ENCODE peak calls at places on chromosomes 11 and 22, in seven cellular contexts. M, I, A, K, G, X and Z are unnamed samples. For H3K9me3, the result is how much of the 10 kb centered on the place peaks cover.

GRCh38 chr11:66976048-66976467 is 954 bp downstream of the C11orf86 start:
- DNase-seq in X (peak), I (no peak), K (peak), G (peak), A (no peak), M (peak), Z (no peak)

GRCh38 chr11:9269492-9270030 is 4.4 kb upstream of the DENND5A start:
- DNase-seq in I (no peak), G (no peak), M (no peak), A (peak), X (no peak), K (no peak), Z (no peak)

GRCh38 chr11:65779919-65780769 is 632 bp downstream of the AP5B1 start:
- DNase-seq in I (peak), K (peak), X (peak), G (peak), A (peak), M (peak), Z (peak)

GRCh38 chr11:72703281-72704008 is 29.2 kb upstream of the PDE2A start:
- DNase-seq in M (no peak), I (no peak), G (no peak), A (peak), X (no peak), K (peak), Z (no peak)

GRCh38 chr11:68093565-68093964 is 27.6 kb downstream of the CHKA start:
- DNase-seq in X (no peak), A (no peak), M (no peak), G (no peak), I (no peak), K (no peak), Z (no peak)

GRCh38 chr11:69089258-69089657 is 40.5 kb downstream of the TPCN2 start:
- DNase-seq in G (no peak), X (no peak), M (no peak), A (peak), I (no peak), K (no peak), Z (peak)

GRCh38 chr22:47279337-47279736 is 516.9 kb downstream of the TBC1D22A start:
- DNase-seq in X (no peak), A (no peak), M (no peak), K (no peak), G (no peak), I (no peak), Z (no peak)

GRCh38 chr11:9090488-9091043 is 833 bp downstream of the SCUBE2 start:
- DNase-seq in M (no peak), I (no peak), A (no peak), G (no peak), X (no peak), K (peak), Z (no peak)

GRCh38 chr11:78041843-78042455 is 18.9 kb upstream of the KCTD14 start:
- DNase-seq in X (no peak), G (no peak), M (no peak), I (no peak), K (no peak), A (no peak), Z (no peak)

GRCh38 chr11:117657801-117658200 is 139.2 kb downstream of the DSCAML1 start:
- DNase-seq in G (no peak), A (no peak), I (no peak), K (peak), X (no peak), M (no peak), Z (no peak)

GRCh38 chr22:31630331-31631329 is 31.4 kb downstream of the PISD start:
- DNase-seq in M (peak), A (peak), X (peak), G (peak), I (peak), K (peak), Z (peak)

GRCh38 chr11:65574963-65575567 is 788 bp upstream of the EHBP1L1 start:
- DNase-seq in K (no peak), M (no peak), X (no peak), A (no peak), I (peak), G (peak), Z (no peak)

GRCh38 chr22:17647452-17647851 is 8.9 kb downstream of the BCL2L13 start:
- DNase-seq in X (no peak), G (no peak), K (no peak), I (no peak), A (no peak), M (no peak), Z (no peak)

GRCh38 chr22:29727248-29727551 is 7.4 kb downstream of the CABP7 start:
- DNase-seq in X (peak), G (peak), K (peak), I (peak), A (peak), M (peak), Z (no peak)

GRCh38 chr11:30392221-30392784 is 69.4 kb downstream of the ARL14EP start:
- DNase-seq in A (no peak), X (no peak), I (no peak), K (no peak), G (no peak), M (no peak), Z (peak)

GRCh38 chr11:78192911-78193341 is 4.2 kb downstream of the USP35 start:
- DNase-seq in A (no peak), I (no peak), K (no peak), G (no peak), M (no peak), X (no peak), Z (no peak)

GRCh38 chr11:69524291-69524882 is 42.9 kb downstream of the LINC01488 start:
- DNase-seq in X (no peak), I (no peak), M (no peak), K (no peak), G (no peak), A (peak), Z (peak)

GRCh38 chr11:76588455-76589325 is 81.9 kb downstream of the LRRC32 start:
- DNase-seq in I (peak), G (peak), A (peak), X (no peak), K (no peak), M (no peak), Z (peak)

GRCh38 chr11:118658372-118659313 is 20.8 kb downstream of the TREH start:
- DNase-seq in K (no peak), A (no peak), M (no peak), I (no peak), G (no peak), X (no peak), Z (no peak)

GRCh38 chr11:19777342-19778102 is 64.9 kb downstream of the NAV2 start:
- DNase-seq in M (no peak), X (no peak), K (peak), G (peak), I (no peak), A (peak), Z (peak)

GRCh38 chr22:33431300-33431699 is 373.1 kb upstream of the SYN3 start:
- DNase-seq in G (no peak), X (no peak), A (no peak), M (no peak), I (peak), K (no peak), Z (no peak)

GRCh38 chr11:111411456-111411855 is 32.4 kb upstream of the POU2AF1 start:
- DNase-seq in I (no peak), A (no peak), X (no peak), M (no peak), G (no peak), K (no peak), Z (no peak)

GRCh38 chr11:103529217-103529684 is 420.0 kb downstream of the DYNC2H1 start:
- DNase-seq in A (peak), G (peak), X (no peak), M (no peak), I (no peak), K (peak), Z (peak)

GRCh38 chr11:44324787-44325525 is 15.0 kb upstream of the ALX4 start:
- DNase-seq in M (no peak), X (no peak), K (no peak), A (no peak), G (no peak), I (no peak), Z (no peak)

GRCh38 chr11:37712246-37712645 is 1114.2 kb upstream of the RAG2 start:
- DNase-seq in M (no peak), I (peak), G (no peak), K (peak), X (no peak), A (peak), Z (no peak)

GRCh38 chr22:41285820-41286638 is at the start of gene RANGAP1:
- DNase-seq in K (peak), M (peak), A (peak), I (peak), X (peak), G (peak), Z (peak)

GRCh38 chr11:697028-697491 is 1.4 kb downstream of the TMEM80 start:
- DNase-seq in K (no peak), A (peak), X (no peak), G (peak), I (no peak), M (no peak), Z (peak)

GRCh38 chr11:109696191-109696897 is 274.4 kb downstream of the C11orf87 start:
- DNase-seq in X (no peak), K (no peak), A (peak), G (no peak), M (no peak), I (no peak), Z (peak)

GRCh38 chr11:105022998-105023397 is at the start of gene CASP5:
- DNase-seq in A (no peak), I (no peak), K (no peak), G (no peak), X (no peak), M (no peak), Z (no peak)

GRCh38 chr22:24731786-24732185 is 42.7 kb downstream of the PIWIL3 start:
- DNase-seq in X (no peak), M (no peak), A (no peak), I (no peak), K (no peak), G (no peak), Z (peak)

GRCh38 chr11:110049501-110050200 is 43.5 kb upstream of the ZC3H12C start:
- DNase-seq in I (no peak), A (no peak), G (no peak), K (no peak), X (no peak), M (no peak), Z (no peak)

GRCh38 chr11:74341926-74342325 is 30.5 kb upstream of the P4HA3 start:
- DNase-seq in A (no peak), K (no peak), M (no peak), X (no peak), G (no peak), I (no peak), Z (no peak)

GRCh38 chr11:95277868-95278267 is 46.9 kb upstream of the SESN3 start:
- DNase-seq in X (no peak), M (no peak), A (no peak), K (no peak), G (peak), I (no peak), Z (no peak)

GRCh38 chr11:117973446-117973922 is 12.7 kb upstream of the IL10RA start:
- DNase-seq in I (no peak), K (no peak), X (no peak), M (no peak), A (no peak), G (no peak), Z (no peak)

GRCh38 chr22:23424031-23424430 is 156.1 kb downstream of the IGLL1 start:
- DNase-seq in M (no peak), G (no peak), I (no peak), X (no peak), K (no peak), A (no peak), Z (no peak)

GRCh38 chr22:49053574-49053973 is 774.1 kb downstream of the BRD1 start:
- DNase-seq in M (no peak), X (no peak), I (no peak), A (no peak), G (no peak), K (no peak), Z (no peak)

GRCh38 chr22:49052560-49052959 is 775.1 kb downstream of the BRD1 start:
- DNase-seq in A (no peak), X (no peak), M (no peak), K (no peak), G (no peak), I (no peak), Z (no peak)

GRCh38 chr22:49052023-49052538 is 775.6 kb downstream of the BRD1 start:
- DNase-seq in K (no peak), A (no peak), I (no peak), M (no peak), G (no peak), X (no peak), Z (no peak)

GRCh38 chr22:49049691-49050090 is 778.0 kb downstream of the BRD1 start:
- DNase-seq in K (no peak), A (no peak), X (no peak), I (no peak), M (no peak), G (no peak), Z (no peak)

GRCh38 chr22:49051491-49052022 is 776.1 kb downstream of the BRD1 start:
- DNase-seq in M (no peak), X (no peak), G (no peak), K (no peak), A (no peak), I (no peak), Z (no peak)
- H3K9me3 ChIP-seq in M (under half), X (under half), G (under half), K (under half), A (under half), I (under half), Z (half or more)

DNA sequence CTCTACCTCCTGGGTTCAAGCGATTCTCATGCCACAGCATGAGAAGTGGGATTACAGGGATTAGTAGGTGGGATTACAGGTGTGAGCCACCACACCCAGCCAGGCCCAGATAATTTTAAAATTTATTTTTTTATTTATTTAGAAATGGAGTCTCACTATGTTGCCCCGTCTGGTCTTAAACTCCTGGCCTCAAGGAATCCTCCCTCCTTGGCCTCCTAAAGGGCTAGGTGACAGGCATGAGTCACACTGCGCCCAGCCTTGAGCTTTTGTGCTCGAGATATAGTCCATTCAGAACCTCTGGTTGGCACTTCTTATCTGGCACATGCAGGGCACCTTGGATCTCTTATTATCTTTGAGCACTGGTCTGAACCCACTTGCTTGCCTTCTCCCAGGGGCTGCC is 1.5 kb upstream of the SLC3A2 start:
- DNase-seq in K (no peak), A (no peak), M (no peak), I (no peak), X (no peak), G (no peak), Z (no peak)
- H3K4me3 ChIP-seq in K (no peak), A (no peak), M (no peak), I (no peak), X (no peak), G (no peak), Z (no peak)

DNA sequence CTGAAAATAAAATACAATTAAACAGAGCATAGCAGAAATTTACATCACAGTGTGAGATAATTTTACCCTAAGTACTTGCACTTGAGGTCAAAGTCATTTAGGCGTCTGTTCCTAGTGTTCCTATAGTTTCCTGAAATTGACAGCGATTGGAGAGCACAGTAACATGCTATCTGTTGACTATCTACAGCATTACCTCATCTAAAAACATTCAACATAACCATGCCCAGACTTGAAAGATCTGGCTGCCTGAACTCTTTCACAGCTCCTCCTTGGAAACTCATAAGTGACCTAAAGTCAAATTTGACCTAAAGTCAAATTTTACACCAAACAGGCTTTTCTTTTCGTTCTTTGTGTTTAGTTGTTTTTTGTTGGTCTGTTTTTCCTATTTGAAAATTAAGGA is 233.8 kb upstream of the UBASH3B start:
- DNase-seq in A (no peak), M (no peak), X (no peak), G (peak), I (no peak), K (no peak), Z (peak)
- H3K9ac ChIP-seq in A (no peak), M (no peak), X (no peak), G (no peak), I (no peak), K (no peak), Z (no peak)

GRCh38 chr11:134643519-134644042 is 231.5 kb upstream of the B3GAT1 start:
- DNase-seq in A (no peak), M (no peak), G (no peak), K (no peak), I (no peak), X (peak), Z (no peak)

GRCh38 chr11:134640971-134641968 is 229.2 kb upstream of the B3GAT1 start:
- DNase-seq in K (no peak), A (no peak), X (no peak), M (no peak), I (no peak), G (no peak), Z (no peak)

GRCh38 chr11:134644489-134645456 is 232.7 kb upstream of the B3GAT1 start:
- DNase-seq in K (peak), A (no peak), X (peak), G (no peak), I (no peak), M (no peak), Z (no peak)

GRCh38 chr11:134642206-134642605 is 230.2 kb upstream of the B3GAT1 start:
- DNase-seq in K (no peak), I (no peak), G (no peak), A (no peak), M (no peak), X (no peak), Z (no peak)

DNA sequence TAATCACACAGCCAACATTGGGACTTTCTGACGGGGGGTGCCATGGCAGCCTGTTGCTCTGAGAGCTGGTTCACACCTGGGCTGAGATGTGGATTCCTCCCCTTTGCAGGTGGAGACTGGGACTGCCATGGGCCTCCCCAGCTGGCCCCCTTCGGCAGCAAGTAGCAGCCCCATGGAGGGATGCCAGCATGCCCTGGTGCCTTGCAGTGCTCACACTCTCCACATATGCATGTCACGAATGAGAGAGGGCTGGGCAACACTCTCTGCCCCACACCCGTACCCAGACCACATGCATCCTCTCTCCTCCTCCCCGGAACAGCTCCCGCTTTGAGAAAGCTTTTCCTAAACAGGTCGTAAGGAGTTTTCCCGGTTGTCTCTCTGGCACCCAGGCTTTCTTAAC is 231.1 kb upstream of the B3GAT1 start:
- DNase-seq in K (no peak), I (no peak), X (no peak), G (no peak), M (no peak), A (no peak), Z (no peak)
- H3K9me3 ChIP-seq in K (under half), I (under half), X (under half), G (under half), M (under half), A (half or more), Z (under half)

GRCh38 chr22:39908121-39908520 is 7.2 kb downstream of the GRAP2 start:
- DNase-seq in M (no peak), I (no peak), X (no peak), G (no peak), K (peak), A (no peak), Z (no peak)
- H3K4me3 ChIP-seq in M (no peak), I (no peak), X (no peak), G (no peak), K (no peak), A (no peak), Z (no peak)

DNA sequence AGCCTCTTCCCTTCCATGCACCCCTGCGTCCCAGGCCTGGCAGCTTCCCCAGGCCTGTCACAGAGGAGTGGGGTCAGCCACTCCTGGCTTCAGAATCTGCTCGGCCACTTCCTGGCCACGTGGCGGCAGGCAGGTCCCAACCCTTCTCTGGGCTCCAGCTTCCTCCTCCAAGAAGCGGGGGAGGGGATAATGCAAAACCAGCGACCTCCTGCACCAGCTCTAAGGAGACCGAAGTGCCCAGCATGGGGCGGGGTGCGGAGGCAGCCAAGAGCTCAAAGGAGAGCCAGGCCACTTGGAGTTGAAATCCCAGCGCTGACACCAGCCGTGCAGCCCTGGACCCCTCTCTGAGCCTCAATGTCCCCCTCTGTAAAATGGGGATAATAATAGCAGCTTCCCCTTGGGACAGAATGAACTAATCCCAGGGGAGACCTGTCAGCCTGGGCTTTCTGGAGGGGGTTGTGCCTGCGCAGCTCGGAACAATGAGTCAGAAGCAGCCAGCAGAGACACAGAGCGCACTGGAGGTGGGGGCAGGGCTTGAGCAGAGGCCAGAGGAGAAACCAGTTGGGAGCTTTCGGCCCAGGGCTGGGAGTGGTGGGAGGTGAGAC is 22.8 kb upstream of the PICK1 start:
- DNase-seq in I (no peak), X (peak), M (no peak), G (peak), K (peak), A (peak), Z (peak)
- H3K9ac ChIP-seq in I (no peak), X (no peak), M (no peak), G (no peak), K (no peak), A (peak), Z (no peak)

GRCh38 chr11:41050791-41051190 is 408.7 kb downstream of the LRRC4C start:
- DNase-seq in X (no peak), G (no peak), K (no peak), M (no peak), I (no peak), A (no peak), Z (peak)

GRCh38 chr11:41044747-41045146 is 414.7 kb downstream of the LRRC4C start:
- DNase-seq in A (no peak), M (no peak), X (no peak), I (no peak), G (no peak), K (no peak), Z (no peak)

GRCh38 chr11:41051919-41052630 is 407.4 kb downstream of the LRRC4C start:
- DNase-seq in A (no peak), K (no peak), G (no peak), I (no peak), M (no peak), X (no peak), Z (peak)

GRCh38 chr11:41047229-41047628 is 412.2 kb downstream of the LRRC4C start:
- DNase-seq in M (no peak), K (no peak), X (no peak), I (no peak), A (no peak), G (no peak), Z (no peak)
- H3K9me3 ChIP-seq in M (under half), K (under half), X (under half), I (under half), A (under half), G (under half), Z (under half)

GRCh38 chr22:43171607-43172006 is 15.3 kb downstream of the TTLL12 start:
- DNase-seq in G (no peak), X (no peak), M (no peak), K (no peak), I (no peak), A (no peak), Z (no peak)
- H3K4me3 ChIP-seq in G (no peak), X (no peak), M (no peak), K (no peak), I (no peak), A (no peak), Z (no peak)